ENCODE peak calls at places on chromosomes 4 and X, in four cellular contexts. One of them, this sample, is unnamed.

GRCh38 chrX:53716328-53717088 is 30.0 kb upstream of the HUWE1 start:
- DNase-seq in GM20000: no peak
- DNase-seq in T-helper 17 cell: peak
- DNase-seq in M059J: peak
- DNase-seq in this sample: no peak

GRCh38 chr4:148069086-148070010 is 337.5 kb downstream of the ARHGAP10 start:
- DNase-seq in GM20000: no peak
- DNase-seq in T-helper 17 cell: no peak
- DNase-seq in M059J: no peak
- DNase-seq in this sample: no peak

GRCh38 chr4:57159866-57160265 is 49.7 kb upstream of the IGFBP7 start:
- DNase-seq in GM20000: no peak
- DNase-seq in T-helper 17 cell: no peak
- DNase-seq in M059J: no peak
- DNase-seq in this sample: no peak

GRCh38 chr4:29033703-29034102 is 1686.5 kb upstream of the PCDH7 start:
- DNase-seq in GM20000: no peak
- DNase-seq in T-helper 17 cell: no peak
- DNase-seq in M059J: no peak
- DNase-seq in this sample: no peak

GRCh38 chrX:79604364-79604763 is 237.2 kb upstream of the ITM2A start:
- DNase-seq in GM20000: no peak
- DNase-seq in T-helper 17 cell: no peak
- DNase-seq in M059J: no peak
- DNase-seq in this sample: no peak

GRCh38 chrX:68978211-68978780 is 149.5 kb downstream of the EFNB1 start:
- DNase-seq in GM20000: no peak
- DNase-seq in T-helper 17 cell: no peak
- DNase-seq in M059J: peak
- DNase-seq in this sample: no peak

GRCh38 chr4:183332447-183332846 is 10.2 kb upstream of the CLDN24 start:
- DNase-seq in GM20000: no peak
- DNase-seq in T-helper 17 cell: no peak
- DNase-seq in M059J: no peak
- DNase-seq in this sample: no peak

GRCh38 chr4:112378858-112379257 is 81.7 kb downstream of the ALPK1 start:
- DNase-seq in GM20000: no peak
- DNase-seq in T-helper 17 cell: no peak
- DNase-seq in M059J: no peak
- DNase-seq in this sample: no peak

GRCh38 chrX:76253432-76253831 is 80.6 kb downstream of the PBDC1 start:
- DNase-seq in GM20000: peak
- DNase-seq in T-helper 17 cell: no peak
- DNase-seq in M059J: peak
- DNase-seq in this sample: no peak

GRCh38 chrX:11766487-11766886 is 8.4 kb downstream of the MSL3 start:
- DNase-seq in GM20000: no peak
- DNase-seq in T-helper 17 cell: no peak
- DNase-seq in M059J: no peak
- DNase-seq in this sample: no peak

GRCh38 chr4:183960021-183960420 is 54.9 kb downstream of the STOX2 start:
- DNase-seq in GM20000: no peak
- DNase-seq in T-helper 17 cell: no peak
- DNase-seq in M059J: peak
- DNase-seq in this sample: no peak

This sample was measured in SW 1271.